ENCODE peak calls at places on chromosomes 7 and 10, in ten cellular contexts. A is thoracic aorta; B is SJSA1; H is kidney epithelial cell; M is CD4-positive, CD25-positive, alpha-beta regulatory T cell; Q is Peyer's patch; U is fibroblast of lung; I is neural progenitor cell; N is colonic mucosa; P is IMR-90. K is an unnamed sample. For H3K36me3, the result is how much of the 10 kb centered on the place peaks cover.

GRCh38 chr7:7769712-7770111 is 51.3 kb upstream of the RPA3 start:
- DNase-seq in A (no peak), B (no peak), H (no peak), M (no peak), Q (no peak), U (no peak), I (no peak), N (no peak), P (no peak), K (no peak)

GRCh38 chr10:125128397-125129075 is 31.8 kb downstream of the CTBP2 start:
- DNase-seq in A (no peak), B (no peak), H (no peak), M (no peak), Q (no peak), U (no peak), I (no peak), N (no peak), P (peak), K (peak)

GRCh38 chr7:101918426-101918825 is 101.0 kb downstream of the CUX1 start:
- DNase-seq in A (no peak), B (no peak), H (no peak), M (no peak), Q (no peak), U (no peak), I (no peak), N (no peak), P (no peak), K (no peak)

GRCh38 chr7:52764502-52765169 is 270.8 kb upstream of the POM121L12 start:
- DNase-seq in A (no peak), B (no peak), H (no peak), M (no peak), Q (no peak), U (peak), I (no peak), N (no peak), P (no peak), K (no peak)

GRCh38 chr7:142357953-142358520 is 100.2 kb upstream of the PRSS58 start:
- DNase-seq in A (no peak), B (peak), H (peak), M (no peak), Q (no peak), U (peak), I (peak), N (peak), P (peak), K (peak)

GRCh38 chr7:21497072-21497471 is 45.8 kb upstream of the DNAH11 start:
- DNase-seq in A (no peak), B (no peak), H (no peak), M (no peak), Q (no peak), U (no peak), I (no peak), N (no peak), P (peak), K (no peak)

GRCh38 chr7:108454674-108455523 is 1.3 kb downstream of the NRCAM start:
- DNase-seq in A (no peak), B (peak), H (no peak), M (no peak), Q (no peak), U (peak), I (peak), N (no peak), P (no peak), K (peak)

GRCh38 chr7:47488205-47488968 is 93.5 kb downstream of the TNS3 start:
- DNase-seq in A (no peak), B (peak), H (no peak), M (no peak), Q (no peak), U (peak), I (peak), N (no peak), P (peak), K (no peak)

GRCh38 chr10:79936625-79937255 is 12.2 kb downstream of the SFTPD start:
- DNase-seq in A (no peak), B (peak), H (no peak), M (no peak), Q (no peak), U (no peak), I (no peak), N (no peak), P (no peak), K (peak)

GRCh38 chr10:131625041-131625440 is 275.8 kb upstream of the PPP2R2D start:
- DNase-seq in A (no peak), B (no peak), H (no peak), M (no peak), Q (no peak), U (no peak), I (no peak), N (no peak), P (no peak), K (no peak)

GRCh38 chr7:55127622-55128081 is 108.8 kb downstream of the EGFR start:
- DNase-seq in A (no peak), B (peak), H (no peak), M (no peak), Q (no peak), U (peak), I (no peak), N (peak), P (peak), K (no peak)

GRCh38 chr10:93074597-93075368 is 1.1 kb downstream of the CYP26A1 start:
- DNase-seq in A (no peak), B (no peak), H (no peak), M (no peak), Q (no peak), U (no peak), I (peak), N (no peak), P (no peak), K (no peak)

GRCh38 chr7:771241-772004 is 44.3 kb upstream of the PRKAR1B start:
- DNase-seq in A (no peak), B (no peak), H (peak), M (no peak), Q (no peak), U (no peak), I (no peak), N (peak), P (peak), K (no peak)

GRCh38 chr7:103714377-103714927 is 268.4 kb upstream of the SLC26A5 start:
- DNase-seq in A (no peak), B (no peak), H (no peak), M (no peak), Q (no peak), U (peak), I (no peak), N (no peak), P (no peak), K (no peak)

GRCh38 chr7:4255336-4255735 is 426.8 kb upstream of the FOXK1 start:
- DNase-seq in A (no peak), B (no peak), H (no peak), M (no peak), Q (no peak), U (no peak), I (no peak), N (no peak), P (no peak), K (no peak)

GRCh38 chr7:117666019-117666418 is 186.2 kb downstream of the CFTR start:
- DNase-seq in A (no peak), B (peak), H (peak), M (no peak), Q (no peak), U (peak), I (no peak), N (peak), P (peak), K (no peak)

GRCh38 chr7:40200791-40201190 is 66.0 kb downstream of the SUGCT start:
- DNase-seq in A (no peak), B (peak), H (no peak), M (no peak), Q (no peak), U (peak), I (no peak), N (no peak), P (peak), K (no peak)

GRCh38 chr10:3085785-3086567 is 18.6 kb downstream of the PFKP start:
- DNase-seq in A (no peak), B (peak), H (no peak), M (no peak), Q (no peak), U (no peak), I (no peak), N (no peak), P (no peak), K (no peak)

GRCh38 chr7:98011996-98012395 is 22.0 kb upstream of the OCM2 start:
- DNase-seq in A (no peak), B (no peak), H (no peak), M (no peak), Q (no peak), U (no peak), I (no peak), N (no peak), P (no peak), K (no peak)

GRCh38 chr10:20698837-20699236 is 198.3 kb downstream of the NEBL start:
- DNase-seq in A (no peak), B (no peak), H (no peak), M (no peak), Q (no peak), U (no peak), I (no peak), N (no peak), P (no peak), K (no peak)

GRCh38 chr7:37131855-37132254 is 316.8 kb downstream of the ELMO1 start:
- DNase-seq in A (no peak), B (no peak), H (no peak), M (no peak), Q (no peak), U (no peak), I (no peak), N (no peak), P (no peak), K (no peak)

GRCh38 chr7:17971392-17971791 is 31.1 kb upstream of the SNX13 start:
- DNase-seq in A (no peak), B (no peak), H (no peak), M (no peak), Q (no peak), U (peak), I (no peak), N (no peak), P (peak), K (no peak)

GRCh38 chr10:59245751-59246150 is 69.3 kb downstream of the PHYHIPL start:
- DNase-seq in A (no peak), B (no peak), H (no peak), M (no peak), Q (no peak), U (no peak), I (no peak), N (no peak), P (no peak), K (no peak)

GRCh38 chr7:119713606-119714005 is 559.4 kb upstream of the KCND2 start:
- DNase-seq in A (no peak), B (no peak), H (no peak), M (no peak), Q (no peak), U (no peak), I (no peak), N (no peak), P (no peak), K (no peak)

GRCh38 chr7:231030-231857 is 38.9 kb downstream of the FAM20C start:
- DNase-seq in A (no peak), B (no peak), H (no peak), M (no peak), Q (no peak), U (peak), I (no peak), N (no peak), P (no peak), K (no peak)

GRCh38 chr10:62048919-62049636 is 147.6 kb downstream of the ARID5B start:
- DNase-seq in A (peak), B (peak), H (peak), M (peak), Q (peak), U (peak), I (peak), N (peak), P (peak), K (peak)

GRCh38 chr10:61896854-61897661 is 4.4 kb upstream of the ARID5B start:
- DNase-seq in A (no peak), B (peak), H (no peak), M (peak), Q (peak), U (peak), I (peak), N (peak), P (peak), K (peak)

GRCh38 chr7:1700536-1701333 is 30.7 kb downstream of the ELFN1 start:
- DNase-seq in A (no peak), B (no peak), H (no peak), M (no peak), Q (no peak), U (no peak), I (no peak), N (no peak), P (no peak), K (no peak)

GRCh38 chr7:86926732-86927131 is 132.7 kb downstream of the ELAPOR2 start:
- DNase-seq in A (no peak), B (peak), H (no peak), M (peak), Q (peak), U (peak), I (peak), N (peak), P (peak), K (no peak)

GRCh38 chr7:158075633-158076001 is 512.0 kb downstream of the PTPRN2 start:
- DNase-seq in A (no peak), B (no peak), H (no peak), M (no peak), Q (no peak), U (no peak), I (no peak), N (no peak), P (no peak), K (no peak)

GRCh38 chr10:96683065-96683464 is 37.2 kb downstream of the PIK3AP1 start:
- DNase-seq in A (no peak), B (peak), H (no peak), M (no peak), Q (no peak), U (peak), I (no peak), N (no peak), P (peak), K (no peak)

GRCh38 chr10:32004161-32004591 is 52.0 kb downstream of the KIF5B start:
- DNase-seq in A (no peak), B (peak), H (no peak), M (no peak), Q (no peak), U (peak), I (no peak), N (no peak), P (no peak), K (peak)

GRCh38 chr10:125812128-125812527 is 10.9 kb downstream of the UROS start:
- DNase-seq in A (no peak), B (no peak), H (no peak), M (no peak), Q (no peak), U (peak), I (no peak), N (no peak), P (peak), K (no peak)

GRCh38 chr10:86162036-86162435 is 204.6 kb downstream of the GRID1 start:
- DNase-seq in A (no peak), B (no peak), H (no peak), M (no peak), Q (no peak), U (no peak), I (no peak), N (no peak), P (no peak), K (no peak)

GRCh38 chr7:39733881-39734571 is 110.7 kb downstream of the RALA start:
- DNase-seq in A (no peak), B (peak), H (peak), M (no peak), Q (no peak), U (peak), I (peak), N (no peak), P (peak), K (peak)

GRCh38 chr7:137895301-137896201 is 48.8 kb upstream of the DGKI start:
- DNase-seq in A (no peak), B (no peak), H (no peak), M (no peak), Q (no peak), U (no peak), I (no peak), N (no peak), P (no peak), K (no peak)

GRCh38 chr7:127838816-127839415 is 186.9 kb downstream of the SND1 start:
- DNase-seq in A (no peak), B (no peak), H (no peak), M (no peak), Q (no peak), U (peak), I (no peak), N (no peak), P (peak), K (no peak)

GRCh38 chr10:102159051-102159597 is 6.9 kb downstream of the NOLC1 start:
- DNase-seq in A (no peak), B (no peak), H (no peak), M (no peak), Q (no peak), U (peak), I (no peak), N (no peak), P (peak), K (no peak)
- H3K36me3 ChIP-seq in A (half or more), B (half or more), H (under half), M (half or more), Q (under half), U (under half), I (under half), N (under half), P (half or more), K (half or more)

DNA sequence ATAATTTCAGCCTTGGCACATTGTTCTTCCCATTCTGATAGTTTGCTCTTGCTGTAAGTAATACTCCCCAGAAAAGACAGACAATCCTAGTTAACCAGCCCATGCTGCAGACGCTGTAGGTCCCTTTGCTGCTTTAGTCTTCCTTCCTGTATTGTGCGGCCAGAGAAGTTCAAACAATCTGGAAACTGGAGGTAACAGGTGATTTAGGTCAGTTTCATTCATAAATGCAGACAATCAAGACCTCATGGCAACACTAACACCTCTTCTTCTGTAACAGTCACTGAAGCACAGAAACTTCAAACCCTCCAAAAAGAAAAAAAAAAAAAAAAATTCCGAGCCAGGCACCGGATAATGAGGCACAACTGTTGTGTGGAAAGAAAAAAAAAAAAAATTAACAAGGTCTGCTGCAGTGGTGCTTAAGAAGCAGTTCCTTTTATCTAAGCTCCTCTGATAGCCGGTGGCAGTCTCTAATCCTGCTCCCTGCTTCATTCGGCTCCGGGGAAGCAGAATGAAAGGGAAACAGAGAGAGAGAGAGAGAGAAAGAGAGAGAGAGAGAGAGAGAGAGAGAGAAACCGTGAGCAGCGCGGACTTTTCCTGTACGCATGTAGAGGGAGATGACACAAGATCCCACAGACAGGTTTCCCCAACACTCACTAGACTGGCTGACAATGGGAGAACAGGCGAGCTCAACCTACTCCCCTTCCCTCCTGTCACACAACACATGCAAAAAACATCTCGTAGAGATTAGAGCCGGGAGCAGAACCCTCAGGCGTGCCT is at the start of gene SEMA3A:
- DNase-seq in A (no peak), B (peak), H (no peak), M (peak), Q (peak), U (peak), I (peak), N (peak), P (peak), K (peak)
- H3K4me3 ChIP-seq in A (peak), B (peak), H (peak), M (peak), Q (peak), U (peak), I (peak), N (peak), P (peak), K (peak)

GRCh38 chr10:15642095-15642494 is 77.6 kb downstream of the ITGA8 start:
- DNase-seq in A (no peak), B (no peak), H (no peak), M (no peak), Q (no peak), U (peak), I (no peak), N (no peak), P (peak), K (peak)
- H3K36me3 ChIP-seq in A (half or more), B (under half), H (under half), M (under half), Q (under half), U (under half), I (under half), N (under half), P (under half), K (under half)

GRCh38 chr7:45978010-45978681 is 57.1 kb upstream of the IGFBP3 start:
- DNase-seq in A (peak), B (peak), H (peak), M (no peak), Q (no peak), U (peak), I (peak), N (peak), P (peak), K (peak)

GRCh38 chr7:45979275-45980180 is 58.5 kb upstream of the IGFBP3 start:
- DNase-seq in A (no peak), B (no peak), H (no peak), M (no peak), Q (no peak), U (no peak), I (no peak), N (peak), P (no peak), K (no peak)

GRCh38 chr7:45980181-45980905 is 59.3 kb upstream of the IGFBP3 start:
- DNase-seq in A (no peak), B (peak), H (no peak), M (no peak), Q (no peak), U (peak), I (no peak), N (peak), P (peak), K (no peak)

GRCh38 chr7:45977256-45977655 is 56.2 kb upstream of the IGFBP3 start:
- DNase-seq in A (no peak), B (no peak), H (no peak), M (no peak), Q (no peak), U (no peak), I (no peak), N (no peak), P (no peak), K (no peak)

DNA sequence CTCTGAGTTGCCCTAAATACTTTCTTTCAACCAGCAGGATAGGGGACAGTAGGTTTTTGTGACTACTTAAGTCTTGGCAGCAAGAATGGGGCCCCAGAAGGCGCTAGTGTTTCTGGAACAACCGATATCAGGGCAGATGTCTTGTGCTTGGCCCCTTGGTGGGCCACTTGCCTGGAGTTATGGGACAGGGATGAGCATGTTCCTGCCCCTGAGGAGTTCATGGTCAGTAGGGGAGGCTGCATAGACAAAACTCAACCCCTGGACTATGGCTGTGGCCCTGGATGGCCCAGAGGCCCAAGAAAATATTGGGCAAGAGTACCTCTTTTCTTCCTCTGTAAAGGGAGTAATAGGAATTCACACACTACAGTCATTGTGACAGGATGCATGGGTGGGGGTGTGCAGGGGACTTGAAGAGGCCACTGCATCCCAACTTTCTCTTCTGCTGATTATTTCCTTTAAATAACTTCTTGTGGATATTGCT is 57.7 kb upstream of the IGFBP3 start:
- DNase-seq in A (no peak), B (no peak), H (no peak), M (no peak), Q (no peak), U (peak), I (no peak), N (peak), P (peak), K (peak)
- H3K4me3 ChIP-seq in A (peak), B (no peak), H (no peak), M (no peak), Q (no peak), U (no peak), I (no peak), N (no peak), P (no peak), K (peak)